ENCODE peak calls at places on chromosomes 16 and 17, in four cellular contexts. One of them, this sample, is unnamed.

GRCh38 chr16:59394526-59394925 is 660.4 kb upstream of the GOT2 start:
- DNase-seq in activated T-cell treated with anti-CD3 and anti-CD28 coated beads for 24 hours: no peak
- DNase-seq in AG09309: no peak
- DNase-seq in activated CD8-positive, alpha-beta T cell treated with anti-CD3 and anti-CD28 coated beads for 36 hours: no peak
- DNase-seq in this sample: no peak

GRCh38 chr16:88809676-88810165 is 2.0 kb downstream of the APRT start:
- DNase-seq in activated T-cell treated with anti-CD3 and anti-CD28 coated beads for 24 hours: no peak
- DNase-seq in AG09309: no peak
- DNase-seq in activated CD8-positive, alpha-beta T cell treated with anti-CD3 and anti-CD28 coated beads for 36 hours: no peak
- DNase-seq in this sample: peak

GRCh38 chr17:81508639-81509047 is 4.0 kb downstream of the ACTG1 start:
- DNase-seq in activated CD8-positive, alpha-beta T cell treated with anti-CD3 and anti-CD28 coated beads for 36 hours: no peak
- DNase-seq in activated T-cell treated with anti-CD3 and anti-CD28 coated beads for 24 hours: no peak
- DNase-seq in AG09309: no peak
- DNase-seq in this sample: no peak

GRCh38 chr16:54282202-54282922 is 4.2 kb downstream of the IRX3 start:
- DNase-seq in activated T-cell treated with anti-CD3 and anti-CD28 coated beads for 24 hours: no peak
- DNase-seq in activated CD8-positive, alpha-beta T cell treated with anti-CD3 and anti-CD28 coated beads for 36 hours: peak
- DNase-seq in AG09309: no peak
- DNase-seq in this sample: no peak

GRCh38 chr16:86961133-86961720 is 356.0 kb downstream of the C16orf95 start:
- DNase-seq in activated CD8-positive, alpha-beta T cell treated with anti-CD3 and anti-CD28 coated beads for 36 hours: no peak
- DNase-seq in AG09309: no peak
- DNase-seq in activated T-cell treated with anti-CD3 and anti-CD28 coated beads for 24 hours: no peak
- DNase-seq in this sample: peak

GRCh38 chr17:69236946-69237345 is 8.3 kb upstream of the ABCA10 start:
- DNase-seq in activated CD8-positive, alpha-beta T cell treated with anti-CD3 and anti-CD28 coated beads for 36 hours: no peak
- DNase-seq in activated T-cell treated with anti-CD3 and anti-CD28 coated beads for 24 hours: no peak
- DNase-seq in AG09309: no peak
- DNase-seq in this sample: no peak

GRCh38 chr16:80288616-80289015 is 252.2 kb upstream of the DYNLRB2 start:
- DNase-seq in activated T-cell treated with anti-CD3 and anti-CD28 coated beads for 24 hours: no peak
- DNase-seq in activated CD8-positive, alpha-beta T cell treated with anti-CD3 and anti-CD28 coated beads for 36 hours: no peak
- DNase-seq in AG09309: no peak
- DNase-seq in this sample: no peak

GRCh38 chr17:66275651-66276050 is 26.8 kb upstream of the PRKCA start:
- DNase-seq in activated T-cell treated with anti-CD3 and anti-CD28 coated beads for 24 hours: peak
- DNase-seq in activated CD8-positive, alpha-beta T cell treated with anti-CD3 and anti-CD28 coated beads for 36 hours: peak
- DNase-seq in AG09309: peak
- DNase-seq in this sample: peak

GRCh38 chr17:62703269-62703775 is 75.9 kb downstream of the MRC2 start:
- DNase-seq in activated T-cell treated with anti-CD3 and anti-CD28 coated beads for 24 hours: no peak
- DNase-seq in AG09309: no peak
- DNase-seq in activated CD8-positive, alpha-beta T cell treated with anti-CD3 and anti-CD28 coated beads for 36 hours: peak
- DNase-seq in this sample: no peak

GRCh38 chr17:76179496-76180467 is 38.7 kb upstream of the FOXJ1 start:
- DNase-seq in activated T-cell treated with anti-CD3 and anti-CD28 coated beads for 24 hours: no peak
- DNase-seq in AG09309: no peak
- DNase-seq in activated CD8-positive, alpha-beta T cell treated with anti-CD3 and anti-CD28 coated beads for 36 hours: peak
- DNase-seq in this sample: no peak

GRCh38 chr17:41464682-41465081 is 2.5 kb downstream of the KRT32 start:
- DNase-seq in activated T-cell treated with anti-CD3 and anti-CD28 coated beads for 24 hours: no peak
- DNase-seq in AG09309: peak
- DNase-seq in activated CD8-positive, alpha-beta T cell treated with anti-CD3 and anti-CD28 coated beads for 36 hours: no peak
- DNase-seq in this sample: no peak

GRCh38 chr17:77793146-77793887 is 165.2 kb upstream of the TNRC6C start:
- DNase-seq in activated CD8-positive, alpha-beta T cell treated with anti-CD3 and anti-CD28 coated beads for 36 hours: no peak
- DNase-seq in activated T-cell treated with anti-CD3 and anti-CD28 coated beads for 24 hours: no peak
- DNase-seq in AG09309: no peak
- DNase-seq in this sample: no peak

GRCh38 chr17:27533874-27534815 is 77.9 kb downstream of the KSR1 start:
- DNase-seq in activated T-cell treated with anti-CD3 and anti-CD28 coated beads for 24 hours: no peak
- DNase-seq in AG09309: peak
- DNase-seq in activated CD8-positive, alpha-beta T cell treated with anti-CD3 and anti-CD28 coated beads for 36 hours: no peak
- DNase-seq in this sample: peak

GRCh38 chr17:68433911-68434503 is 23.3 kb downstream of the WIPI1 start:
- DNase-seq in activated T-cell treated with anti-CD3 and anti-CD28 coated beads for 24 hours: no peak
- DNase-seq in activated CD8-positive, alpha-beta T cell treated with anti-CD3 and anti-CD28 coated beads for 36 hours: no peak
- DNase-seq in AG09309: no peak
- DNase-seq in this sample: no peak

GRCh38 chr16:24721830-24722238 is 7.6 kb upstream of the TNRC6A start:
- DNase-seq in activated CD8-positive, alpha-beta T cell treated with anti-CD3 and anti-CD28 coated beads for 36 hours: peak
- DNase-seq in AG09309: no peak
- DNase-seq in activated T-cell treated with anti-CD3 and anti-CD28 coated beads for 24 hours: peak
- DNase-seq in this sample: no peak

GRCh38 chr17:75723201-75723930 is 2.1 kb downstream of the ITGB4 start:
- DNase-seq in activated T-cell treated with anti-CD3 and anti-CD28 coated beads for 24 hours: no peak
- DNase-seq in AG09309: no peak
- DNase-seq in activated CD8-positive, alpha-beta T cell treated with anti-CD3 and anti-CD28 coated beads for 36 hours: no peak
- DNase-seq in this sample: no peak

GRCh38 chr17:31788571-31788946 is 70.5 kb downstream of the COPRS start:
- DNase-seq in AG09309: no peak
- DNase-seq in activated T-cell treated with anti-CD3 and anti-CD28 coated beads for 24 hours: no peak
- DNase-seq in activated CD8-positive, alpha-beta T cell treated with anti-CD3 and anti-CD28 coated beads for 36 hours: no peak
- DNase-seq in this sample: no peak

GRCh38 chr16:86786338-86786737 is 208.0 kb downstream of the FOXL1 start:
- DNase-seq in activated T-cell treated with anti-CD3 and anti-CD28 coated beads for 24 hours: no peak
- DNase-seq in activated CD8-positive, alpha-beta T cell treated with anti-CD3 and anti-CD28 coated beads for 36 hours: no peak
- DNase-seq in AG09309: no peak
- DNase-seq in this sample: no peak

GRCh38 chr17:60169921-60170817 is 20.4 kb downstream of the CA4 start:
- DNase-seq in activated CD8-positive, alpha-beta T cell treated with anti-CD3 and anti-CD28 coated beads for 36 hours: peak
- DNase-seq in activated T-cell treated with anti-CD3 and anti-CD28 coated beads for 24 hours: no peak
- DNase-seq in AG09309: peak
- DNase-seq in this sample: no peak

GRCh38 chr17:41824086-41824485 is 11.3 kb downstream of the FKBP10 start:
- DNase-seq in AG09309: no peak
- DNase-seq in activated CD8-positive, alpha-beta T cell treated with anti-CD3 and anti-CD28 coated beads for 36 hours: no peak
- DNase-seq in activated T-cell treated with anti-CD3 and anti-CD28 coated beads for 24 hours: no peak
- DNase-seq in this sample: no peak